ENCODE peak calls at places on chromosomes 13 and 19, in four cellular contexts. P is body of pancreas, N is fibroblast of lung, J is A549. Z is an unnamed sample.
A peak's percentile ranks its signal among the peaks of the same experiment; 100 is the strongest.

GRCh38 chr19:6604906-6605305 is 14.0 kb upstream of the CD70 start:
- DNase-seq in J (no peak), N (no peak), P (no peak), Z (no peak)

GRCh38 chr19:43438291-43439162 is 23.8 kb downstream of the TEX101 start:
- DNase-seq in J (peak; percentile 36), N (peak; percentile 84), P (peak; percentile 16), Z (peak; percentile 65)

GRCh38 chr13:60229708-60230272 is 66.1 kb upstream of the DIAPH3 start:
- DNase-seq in P (no peak), J (no peak), N (no peak), Z (no peak)

GRCh38 chr13:34627905-34628682 is 314.0 kb upstream of the NBEA start:
- DNase-seq in J (no peak), P (no peak), N (no peak), Z (no peak)

GRCh38 chr13:75749407-75749806 is 113.3 kb downstream of the LMO7 start:
- DNase-seq in N (peak; percentile 59), J (no peak), P (no peak), Z (no peak)

GRCh38 chr19:35347171-35347929 is at the start of gene FFAR1:
- DNase-seq in P (peak; percentile 7), J (no peak), N (no peak), Z (no peak)

GRCh38 chr13:58953638-58954037 is 1210.1 kb downstream of the DIAPH3 start:
- DNase-seq in N (no peak), J (no peak), P (no peak), Z (no peak)

GRCh38 chr19:38565686-38566105 is 52.1 kb downstream of the MAP4K1 start:
- DNase-seq in P (no peak), N (no peak), J (no peak), Z (no peak)

GRCh38 chr19:48812094-48812929 is 1.5 kb upstream of the BCAT2 start:
- DNase-seq in P (peak; percentile 97), J (peak; percentile 66), N (peak; percentile 80), Z (no peak)

GRCh38 chr19:4972509-4973230 is 3.8 kb downstream of the KDM4B start:
- DNase-seq in N (peak; percentile 49), J (no peak), P (no peak), Z (no peak)

GRCh38 chr19:3818479-3818878 is 32.3 kb upstream of the MATK start:
- DNase-seq in P (no peak), N (no peak), J (no peak), Z (no peak)

GRCh38 chr13:94028234-94029145 is 451.0 kb downstream of the DCT start:
- DNase-seq in P (no peak), N (peak; percentile 39), J (no peak), Z (no peak)

GRCh38 chr13:53100394-53101063 is 71.9 kb downstream of the OLFM4 start:
- DNase-seq in J (no peak), P (peak; percentile 11), N (no peak), Z (no peak)

GRCh38 chr19:56163097-56163496 is 12.7 kb upstream of the GALP start:
- DNase-seq in P (no peak), J (no peak), N (no peak), Z (no peak)

GRCh38 chr19:30225615-30226463 is 146.3 kb upstream of the ZNF536 start:
- DNase-seq in J (peak; percentile 38), P (no peak), N (no peak), Z (no peak)

GRCh38 chr19:4328243-4328990 is 10.2 kb downstream of the STAP2 start:
- DNase-seq in P (peak; percentile 98), N (peak; percentile 93), J (no peak), Z (peak; percentile 94)

GRCh38 chr19:5086725-5087439 is 118.0 kb downstream of the KDM4B start:
- DNase-seq in J (peak; percentile 9), N (no peak), P (peak; percentile 88), Z (no peak)

GRCh38 chr19:41861098-41861768 is 1.2 kb downstream of the RPS19 start:
- DNase-seq in J (no peak), N (no peak), P (no peak), Z (no peak)
- H3K27ac ChIP-seq in J (peak overlapping the region; percentile 90), N (peak overlapping the region; percentile 98), P (no peak overlapping the region), Z (peak overlapping the region; percentile 80)

DNA sequence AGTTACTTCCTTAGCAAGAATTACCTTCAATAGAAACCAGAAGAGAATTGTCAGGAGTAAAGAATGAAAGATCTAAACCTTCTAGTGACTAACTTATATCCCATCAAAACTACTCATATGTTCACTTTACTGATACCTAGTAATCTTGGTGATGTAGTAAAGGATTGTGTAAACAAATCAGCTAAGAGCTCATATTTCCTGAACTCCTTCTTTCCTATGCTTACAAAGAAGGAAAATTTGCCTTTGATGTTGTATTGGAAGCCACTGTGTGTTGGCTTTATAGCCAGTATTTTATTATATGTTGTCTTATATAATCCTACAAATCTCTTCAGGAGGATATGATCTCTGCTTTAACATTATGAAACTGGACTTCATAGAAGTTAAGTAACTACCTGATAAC is 671.0 kb downstream of the PCDH9 start:
- DNase-seq in P (no peak), N (no peak), J (no peak), Z (no peak)
- H3K4me3 ChIP-seq in P (no peak overlapping the region), N (no peak overlapping the region), J (no peak overlapping the region), Z (no peak overlapping the region)

GRCh38 chr13:20033486-20033885 is 75.0 kb downstream of the ZMYM2 start:
- DNase-seq in P (no peak), J (no peak), N (no peak), Z (no peak)

GRCh38 chr13:20037908-20038307 is 79.4 kb downstream of the ZMYM2 start:
- DNase-seq in N (no peak), J (no peak), P (no peak), Z (no peak)

GRCh38 chr13:20035130-20035529 is 76.6 kb downstream of the ZMYM2 start:
- DNase-seq in P (no peak), J (no peak), N (peak; percentile 12), Z (no peak)
- TF ChIP-seq CTCF in P (peak; percentile 14), J (peak; percentile 37), N (no peak), Z (peak; percentile 4)

GRCh38 chr19:1478934-1479707 is at the start of gene C19orf25:
- DNase-seq in J (peak; percentile 84), N (peak; percentile 92), P (peak; percentile 93), Z (peak; percentile 78)
- H3K27ac ChIP-seq in J (peak within 1 kb of the TSS; percentile 95), N (peak within 1 kb of the TSS; percentile 68), P (peak within 1 kb of the TSS; percentile 3), Z (peak within 1 kb of the TSS; percentile 47)

GRCh38 chr13:78680611-78681010 is 21.7 kb upstream of the OBI1 start:
- DNase-seq in J (no peak), P (no peak), N (no peak), Z (no peak)

GRCh38 chr13:78680064-78680463 is 21.1 kb upstream of the OBI1 start:
- DNase-seq in P (no peak), N (no peak), J (no peak), Z (no peak)

GRCh38 chr13:78674638-78675037 is 15.7 kb upstream of the OBI1 start:
- DNase-seq in J (no peak), P (no peak), N (no peak), Z (no peak)

GRCh38 chr13:78679329-78679728 is 20.4 kb upstream of the OBI1 start:
- DNase-seq in J (no peak), P (no peak), N (no peak), Z (no peak)

GRCh38 chr13:78675112-78675511 is 16.2 kb upstream of the OBI1 start:
- DNase-seq in N (no peak), J (no peak), P (no peak), Z (no peak)
- H3K4me3 ChIP-seq in N (no peak overlapping the region), J (no peak overlapping the region), P (no peak overlapping the region), Z (no peak overlapping the region)

GRCh38 chr13:27355894-27356293 is 68.5 kb upstream of the GTF3A start:
- DNase-seq in N (no peak), P (no peak), J (no peak), Z (no peak)

GRCh38 chr13:27353653-27354052 is 70.8 kb upstream of the GTF3A start:
- DNase-seq in J (no peak), P (no peak), N (no peak), Z (no peak)

GRCh38 chr13:27352698-27353097 is 71.7 kb upstream of the GTF3A start:
- DNase-seq in J (no peak), P (no peak), N (no peak), Z (no peak)

GRCh38 chr13:27353166-27353583 is 71.2 kb upstream of the GTF3A start:
- DNase-seq in P (no peak), J (no peak), N (peak; percentile 50), Z (peak; percentile 29)

GRCh38 chr13:27354379-27354778 is 70.0 kb upstream of the GTF3A start:
- DNase-seq in N (peak; percentile 77), J (no peak), P (no peak), Z (peak; percentile 39)
- TF ChIP-seq CTCF in N (peak; percentile 37), J (no peak), P (no peak), Z (peak; percentile 46)

DNA sequence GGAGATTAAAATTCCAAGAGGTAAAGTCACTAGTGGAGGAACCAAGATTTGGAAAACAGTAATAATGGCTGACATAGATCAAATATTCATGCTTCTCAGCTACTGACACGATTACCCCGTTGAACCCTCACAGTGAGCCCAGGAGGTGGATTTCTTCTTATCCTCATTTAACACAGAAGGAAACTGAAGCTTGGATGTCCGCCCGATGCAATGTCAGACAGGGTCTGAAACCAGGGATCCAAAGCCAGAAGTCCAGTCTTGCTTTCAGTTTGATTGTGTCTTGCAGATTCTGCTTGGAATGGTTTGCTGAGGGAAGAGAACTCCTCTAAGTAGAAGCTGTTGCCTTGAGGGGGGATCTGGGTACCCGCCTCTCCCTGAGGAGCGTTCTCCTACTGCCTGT is 404.7 kb downstream of the KCNRG start:
- DNase-seq in N (peak; percentile 28), J (no peak), P (no peak), Z (no peak)
- H3K27ac ChIP-seq in N (no peak overlapping the region), J (no peak overlapping the region), P (no peak overlapping the region), Z (no peak overlapping the region)

DNA sequence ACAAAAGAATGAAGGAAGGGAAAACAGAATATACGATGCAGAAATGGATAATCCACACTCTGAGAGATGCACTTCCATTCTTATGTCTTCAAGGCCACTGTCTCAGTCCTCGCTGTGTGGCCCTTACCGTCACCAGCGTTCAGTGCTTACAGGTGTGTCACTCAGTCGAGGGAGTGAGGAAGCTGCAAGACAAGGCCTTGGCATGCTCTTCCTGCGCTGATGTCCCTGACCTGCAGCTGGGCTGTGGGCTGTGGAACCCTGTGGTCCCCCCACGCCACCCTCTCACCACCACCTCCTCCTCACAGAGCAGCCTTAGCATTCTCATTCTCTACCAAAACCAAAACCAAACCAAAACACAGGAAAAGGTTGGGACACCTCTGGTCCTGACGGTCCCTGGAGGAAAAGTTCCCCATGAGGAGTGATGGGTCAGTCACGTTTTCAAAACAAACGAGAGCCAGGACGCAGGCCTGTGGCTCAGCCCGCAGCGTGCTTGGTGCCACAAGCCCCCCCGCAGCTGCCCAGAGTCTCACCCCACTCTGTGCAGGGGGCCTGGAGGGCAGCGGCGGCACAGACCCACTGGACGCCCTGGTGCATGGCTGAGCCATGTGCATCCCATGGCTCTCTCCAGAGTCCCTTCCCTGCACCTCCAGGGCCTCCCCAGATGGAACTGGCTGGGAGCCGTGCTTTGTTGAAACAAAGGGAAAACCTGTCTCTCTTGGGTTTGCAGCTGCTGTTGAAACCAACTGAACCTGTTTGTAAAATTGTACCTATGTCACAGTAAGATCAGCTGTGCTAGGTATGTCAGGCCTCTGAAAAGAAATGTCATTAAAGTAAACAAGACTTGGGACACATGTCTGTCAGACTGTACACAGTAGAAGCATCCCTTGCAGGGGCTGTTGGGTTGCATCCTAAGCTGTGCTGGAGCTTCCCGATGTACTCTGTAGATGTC is 48.3 kb upstream of the GPR183 start:
- DNase-seq in P (no peak), N (no peak), J (no peak), Z (no peak)
- H3K4me3 ChIP-seq in P (no peak overlapping the region), N (peak overlapping the region; percentile 36), J (no peak overlapping the region), Z (no peak overlapping the region)

Z was measured in AG04450.